ENCODE peak calls at places on chromosomes 2 and 18, in five cellular contexts. N, H, T, S and B are unnamed samples. For H3K4me1 and H3K9me3, the result is how much of the 10 kb centered on the place peaks cover.

GRCh38 chr18:5297582-5297981 is 2.1 kb upstream of the ZBTB14 start:
- DNase-seq in N (no peak), H (no peak), T (no peak), S (peak), B (no peak)

GRCh38 chr2:195471163-195471562 is 185.9 kb upstream of the SLC39A10 start:
- DNase-seq in N (no peak), H (no peak), T (no peak), S (no peak), B (no peak)

GRCh38 chr2:9336534-9337354 is 86.6 kb downstream of the ITGB1BP1 start:
- DNase-seq in N (no peak), H (no peak), T (no peak), S (peak), B (no peak)

GRCh38 chr18:57437782-57438668 is 2.9 kb downstream of the ONECUT2 start:
- DNase-seq in N (peak), H (no peak), T (peak), S (no peak), B (no peak)

GRCh38 chr2:175097297-175097696 is 70.7 kb downstream of the ATF2 start:
- DNase-seq in N (no peak), H (no peak), T (no peak), S (peak), B (no peak)

GRCh38 chr2:263774-264492 is at the start of gene SH3YL1:
- DNase-seq in N (no peak), H (no peak), T (peak), S (no peak), B (peak)

GRCh38 chr2:31384771-31385276 is 29.7 kb downstream of the XDH start:
- DNase-seq in N (no peak), H (no peak), T (no peak), S (peak), B (peak)

GRCh38 chr2:54936766-54937165 is 113.5 kb downstream of the RTN4 start:
- DNase-seq in N (no peak), H (no peak), T (no peak), S (no peak), B (no peak)

GRCh38 chr2:62845256-62845655 is 139.7 kb downstream of the EHBP1 start:
- DNase-seq in N (no peak), H (no peak), T (no peak), S (no peak), B (no peak)

GRCh38 chr2:137865954-137866540 is 98.2 kb upstream of the HNMT start:
- DNase-seq in N (peak), H (no peak), T (peak), S (peak), B (peak)

GRCh38 chr2:69163109-69163508 is 150.1 kb downstream of the ANTXR1 start:
- DNase-seq in N (no peak), H (no peak), T (no peak), S (peak), B (peak)

GRCh38 chr18:7923105-7923504 is 356.0 kb downstream of the PTPRM start:
- DNase-seq in N (no peak), H (no peak), T (no peak), S (no peak), B (no peak)

GRCh38 chr2:75563591-75563990 is 2.9 kb upstream of the EVA1A start:
- DNase-seq in N (no peak), H (no peak), T (no peak), S (no peak), B (no peak)

GRCh38 chr18:28068208-28068607 is 108.7 kb downstream of the CDH2 start:
- DNase-seq in N (no peak), H (no peak), T (no peak), S (no peak), B (no peak)

GRCh38 chr2:73842739-73843019 is 13.9 kb downstream of the STAMBP start:
- DNase-seq in N (no peak), H (no peak), T (no peak), S (no peak), B (no peak)

GRCh38 chr18:12768622-12769021 is 65.8 kb downstream of the PSMG2 start:
- DNase-seq in N (no peak), H (no peak), T (no peak), S (no peak), B (no peak)

GRCh38 chr2:69509011-69509749 is 71.9 kb upstream of the NFU1 start:
- DNase-seq in N (no peak), H (no peak), T (no peak), S (no peak), B (no peak)

GRCh38 chr2:64404002-64404731 is 49.8 kb upstream of the LGALSL start:
- DNase-seq in N (peak), H (peak), T (peak), S (peak), B (no peak)

GRCh38 chr2:172667926-172668325 is 67.7 kb upstream of the RAPGEF4 start:
- DNase-seq in N (no peak), H (no peak), T (no peak), S (no peak), B (no peak)

GRCh38 chr18:70998490-70998889 is 709.6 kb downstream of the SOCS6 start:
- DNase-seq in N (peak), H (no peak), T (no peak), S (no peak), B (no peak)

GRCh38 chr2:164178835-164179470 is 442.3 kb downstream of the GRB14 start:
- DNase-seq in N (no peak), H (no peak), T (no peak), S (peak), B (no peak)

GRCh38 chr2:109063326-109063670 is 65.7 kb upstream of the SH3RF3 start:
- DNase-seq in N (no peak), H (no peak), T (peak), S (no peak), B (no peak)

GRCh38 chr2:1591978-1592907 is 152.1 kb downstream of the PXDN start:
- DNase-seq in N (peak), H (peak), T (peak), S (peak), B (peak)

GRCh38 chr2:170217778-170218251 is 39.9 kb downstream of the MYO3B start:
- DNase-seq in N (no peak), H (no peak), T (no peak), S (no peak), B (no peak)

GRCh38 chr2:107669335-107669734 is 157.4 kb upstream of the RGPD4 start:
- DNase-seq in N (no peak), H (no peak), T (no peak), S (peak), B (peak)

GRCh38 chr18:43563780-43564179 is 286.5 kb upstream of the SYT4 start:
- DNase-seq in N (peak), H (no peak), T (peak), S (peak), B (peak)

GRCh38 chr2:113164930-113165585 is 8.7 kb upstream of the PSD4 start:
- DNase-seq in N (no peak), H (no peak), T (peak), S (no peak), B (peak)

GRCh38 chr2:172282944-172283343 is 144.4 kb upstream of the ITGA6 start:
- DNase-seq in N (no peak), H (no peak), T (no peak), S (peak), B (peak)

GRCh38 chr2:237361194-237361986 is 52.6 kb downstream of the COL6A3 start:
- DNase-seq in N (no peak), H (no peak), T (no peak), S (no peak), B (no peak)

GRCh38 chr18:456361-456821 is 44.1 kb downstream of the COLEC12 start:
- DNase-seq in N (no peak), H (no peak), T (no peak), S (peak), B (no peak)

GRCh38 chr2:102592601-102593000 is 26.8 kb upstream of the SLC9A2 start:
- DNase-seq in N (no peak), H (no peak), T (no peak), S (peak), B (peak)

GRCh38 chr2:96330407-96330806 is 5.2 kb upstream of the NCAPH start:
- DNase-seq in N (no peak), H (no peak), T (no peak), S (peak), B (no peak)

GRCh38 chr2:69779258-69779989 is 37.5 kb downstream of the ANXA4 start:
- DNase-seq in N (no peak), H (no peak), T (no peak), S (no peak), B (peak)

GRCh38 chr2:174607989-174608865 is 10.6 kb upstream of the WIPF1 start:
- DNase-seq in N (no peak), H (no peak), T (no peak), S (no peak), B (no peak)

GRCh38 chr2:219644801-219645480 is 17.5 kb downstream of the SLC4A3 start:
- DNase-seq in N (no peak), H (no peak), T (peak), S (peak), B (no peak)

DNA sequence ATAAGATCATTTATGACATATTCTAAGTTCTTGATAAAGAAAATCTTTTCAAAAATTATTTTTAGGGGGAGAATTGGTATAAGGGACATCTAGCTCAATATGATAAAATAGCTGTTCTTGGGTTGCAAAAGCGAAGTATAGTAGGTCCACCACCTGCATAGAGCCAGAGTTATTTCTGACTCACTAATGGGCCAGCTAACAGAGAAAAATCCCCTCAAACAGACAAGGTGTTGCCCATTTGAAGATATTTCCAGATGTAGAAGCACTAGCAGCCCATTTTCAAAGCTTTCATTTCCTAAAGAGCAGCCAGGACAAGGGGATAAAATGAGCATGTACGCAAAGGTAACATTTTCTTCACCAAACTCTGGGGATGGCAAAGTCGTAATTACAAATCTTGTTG is 165.7 kb upstream of the FN1 start:
- DNase-seq in N (no peak), H (no peak), T (no peak), S (no peak), B (no peak)
- H2BK12ac ChIP-seq in N (no peak), H (no peak), T (no peak), S (no peak), B (no peak)

GRCh38 chr2:192735467-192735866 is 540.7 kb upstream of the TMEFF2 start:
- DNase-seq in N (no peak), H (no peak), T (no peak), S (no peak), B (no peak)
- H3K4me1 ChIP-seq in N (under half), H (under half), T (under half), S (under half), B (under half)

GRCh38 chr18:24094561-24094960 is 44.3 kb upstream of the CABYR start:
- DNase-seq in N (no peak), H (no peak), T (no peak), S (peak), B (no peak)
- H3K9me3 ChIP-seq in N (under half), H (under half), T (under half), S (under half), B (under half)

DNA sequence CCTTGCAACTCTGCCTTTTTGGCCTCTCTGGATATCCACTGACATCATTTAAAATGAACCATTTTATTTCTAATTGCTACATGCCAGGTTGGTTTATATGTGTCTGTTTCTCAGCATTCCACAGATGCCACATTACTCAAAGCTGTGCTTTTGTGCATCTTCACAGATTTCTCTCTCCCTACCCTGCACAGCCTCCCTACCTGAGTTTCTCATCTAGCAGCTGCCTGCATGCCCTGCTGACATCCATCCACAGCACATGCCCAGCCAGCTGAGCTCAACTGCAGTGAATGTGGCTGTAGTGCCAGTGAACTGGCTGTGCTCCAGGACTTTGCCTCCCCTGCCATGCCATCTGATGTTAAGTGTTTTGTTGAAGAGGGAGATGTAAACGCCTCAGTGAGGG is 44.5 kb downstream of the PKP4 start:
- DNase-seq in N (no peak), H (no peak), T (no peak), S (no peak), B (no peak)
- H2BK12ac ChIP-seq in N (no peak), H (no peak), T (no peak), S (peak), B (no peak)

GRCh38 chr2:45889620-45890019 is 238.1 kb downstream of the PRKCE start:
- DNase-seq in N (no peak), H (no peak), T (no peak), S (no peak), B (no peak)

GRCh38 chr2:45888167-45888566 is 236.7 kb downstream of the PRKCE start:
- DNase-seq in N (no peak), H (no peak), T (no peak), S (peak), B (no peak)

GRCh38 chr2:45889053-45889452 is 237.6 kb downstream of the PRKCE start:
- DNase-seq in N (no peak), H (no peak), T (peak), S (no peak), B (no peak)

GRCh38 chr2:45890094-45890646 is 238.7 kb downstream of the PRKCE start:
- DNase-seq in N (no peak), H (no peak), T (no peak), S (no peak), B (no peak)

GRCh38 chr2:45888641-45889040 is 237.2 kb downstream of the PRKCE start:
- DNase-seq in N (no peak), H (no peak), T (no peak), S (no peak), B (no peak)
- H3K4me1 ChIP-seq in N (under half), H (under half), T (under half), S (under half), B (under half)

GRCh38 chr18:54532222-54532621 is 58.8 kb upstream of the DYNAP start:
- DNase-seq in N (no peak), H (peak), T (peak), S (no peak), B (peak)

GRCh38 chr18:54528942-54529376 is 62.1 kb upstream of the DYNAP start:
- DNase-seq in N (no peak), H (peak), T (peak), S (no peak), B (no peak)

GRCh38 chr18:54529444-54529843 is 61.6 kb upstream of the DYNAP start:
- DNase-seq in N (no peak), H (peak), T (peak), S (no peak), B (no peak)

GRCh38 chr18:54531402-54532065 is 59.5 kb upstream of the DYNAP start:
- DNase-seq in N (no peak), H (peak), T (peak), S (no peak), B (peak)

GRCh38 chr18:54530285-54530684 is 60.8 kb upstream of the DYNAP start:
- DNase-seq in N (no peak), H (no peak), T (no peak), S (no peak), B (no peak)
- H3K9me3 ChIP-seq in N (under half), H (under half), T (under half), S (under half), B (under half)

DNA sequence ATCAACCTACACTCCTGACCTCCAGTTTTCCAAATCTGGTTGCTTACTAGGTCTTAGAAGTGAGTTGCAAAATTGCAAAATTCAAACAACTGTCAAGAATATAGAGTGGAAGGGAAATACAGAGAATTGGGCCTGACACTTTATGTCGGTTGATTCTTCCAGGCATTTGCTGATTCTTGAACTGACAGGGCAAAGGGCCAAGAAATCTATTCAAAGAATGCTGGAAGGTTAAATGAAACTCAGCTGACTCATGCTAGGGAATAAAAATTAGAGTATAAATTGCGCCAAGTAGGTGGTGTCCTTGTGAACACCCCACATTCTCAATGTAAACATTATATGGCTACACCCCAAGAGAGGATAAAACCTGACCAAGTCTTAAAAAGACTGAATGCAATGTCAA is 21.5 kb upstream of the ZSCAN30 start:
- DNase-seq in N (no peak), H (no peak), T (no peak), S (no peak), B (no peak)
- H2BK12ac ChIP-seq in N (no peak), H (no peak), T (no peak), S (no peak), B (no peak)

GRCh38 chr2:99672766-99673375 is 183.1 kb upstream of the REV1 start:
- DNase-seq in N (no peak), H (no peak), T (no peak), S (peak), B (peak)
- H3K4me1 ChIP-seq in N (under half), H (under half), T (under half), S (under half), B (under half)

GRCh38 chr2:212811946-212812345 is 273.3 kb upstream of the ERBB4 start:
- DNase-seq in N (no peak), H (no peak), T (no peak), S (no peak), B (no peak)
- H3K9me3 ChIP-seq in N (under half), H (under half), T (under half), S (under half), B (under half)

GRCh38 chr2:159659474-159659873 is 43.1 kb upstream of the BAZ2B start:
- DNase-seq in N (no peak), H (no peak), T (no peak), S (no peak), B (no peak)

GRCh38 chr2:159658887-159659437 is 42.6 kb upstream of the BAZ2B start:
- DNase-seq in N (no peak), H (no peak), T (no peak), S (no peak), B (peak)

GRCh38 chr2:159661286-159661685 is 44.9 kb upstream of the BAZ2B start:
- DNase-seq in N (no peak), H (no peak), T (no peak), S (peak), B (no peak)
- H2BK12ac ChIP-seq in N (no peak), H (no peak), T (no peak), S (no peak), B (no peak)